ENCODE peak calls at places on chromosome 10, in nine cellular contexts. I is substantia nigra; W is stimulated activated naive CD8-positive, alpha-beta T cell treated with anti-CD3 and anti-CD28 coated beads, Interleukin-15, amount 100 ng/mL, for 72 hours; P is stimulated activated CD8-positive, alpha-beta memory T cell treated with anti-CD3 and anti-CD28 coated beads, Interleukin-7, amount 100 ng/mL, for 24 hours; T is NCI-H2081 treated with DMSO at 0.1 percent for 48 hours; B is COLO829; X is T-cell; R is HFFc6; S is HAP-1. Z is an unnamed sample.

GRCh38 chr10:36677170-36677768 is 448.1 kb upstream of the ANKRD30A start:
- DNase-seq in I (no peak), W (no peak), P (no peak), T (peak), B (no peak), X (no peak), R (no peak), S (no peak), Z (no peak)

GRCh38 chr10:104259999-104260774 is 5.5 kb downstream of the GSTO1 start:
- DNase-seq in I (no peak), W (no peak), P (no peak), T (no peak), B (no peak), X (no peak), R (peak), S (no peak), Z (no peak)

GRCh38 chr10:17038627-17039026 is 91.0 kb downstream of the CUBN start:
- DNase-seq in I (no peak), W (no peak), P (no peak), T (no peak), B (no peak), X (no peak), R (no peak), S (no peak), Z (no peak)

GRCh38 chr10:100730739-100731602 is 14.4 kb upstream of the PAX2 start:
- DNase-seq in I (no peak), W (no peak), P (no peak), T (no peak), B (no peak), X (no peak), R (no peak), S (no peak), Z (no peak)

GRCh38 chr10:36256166-36256565 is 614.1 kb upstream of the FZD8 start:
- DNase-seq in I (no peak), W (no peak), P (no peak), T (no peak), B (no peak), X (no peak), R (no peak), S (no peak), Z (no peak)

GRCh38 chr10:77321868-77322267 is 315.7 kb downstream of the KCNMA1 start:
- DNase-seq in I (no peak), W (no peak), P (no peak), T (no peak), B (no peak), X (no peak), R (peak), S (no peak), Z (no peak)

GRCh38 chr10:95850791-95851190 is 57.0 kb upstream of the CC2D2B start:
- DNase-seq in I (no peak), W (no peak), P (no peak), T (no peak), B (no peak), X (no peak), R (no peak), S (no peak), Z (no peak)

GRCh38 chr10:119090968-119091367 is 10.4 kb upstream of the EIF3A start:
- DNase-seq in I (no peak), W (peak), P (no peak), T (no peak), B (no peak), X (peak), R (peak), S (no peak), Z (no peak)

GRCh38 chr10:119652361-119652760 is 1.2 kb downstream of the BAG3 start:
- DNase-seq in I (no peak), W (no peak), P (no peak), T (no peak), B (peak), X (no peak), R (peak), S (peak), Z (no peak)

GRCh38 chr10:137031-137430 is 1.8 kb downstream of the ZMYND11 start:
- DNase-seq in I (no peak), W (peak), P (no peak), T (no peak), B (no peak), X (peak), R (no peak), S (peak), Z (peak)

GRCh38 chr10:111732116-111732785 is 451.3 kb downstream of the GPAM start:
- DNase-seq in I (no peak), W (no peak), P (no peak), T (no peak), B (no peak), X (no peak), R (no peak), S (no peak), Z (no peak)

GRCh38 chr10:103765981-103766380 is 89.4 kb downstream of the SH3PXD2A start:
- DNase-seq in I (no peak), W (peak), P (no peak), T (no peak), B (no peak), X (peak), R (no peak), S (no peak), Z (peak)

GRCh38 chr10:132152896-132153580 is 33.7 kb upstream of the DPYSL4 start:
- DNase-seq in I (no peak), W (no peak), P (no peak), T (no peak), B (no peak), X (no peak), R (no peak), S (no peak), Z (no peak)

GRCh38 chr10:79890469-79890868 is 58.4 kb downstream of the SFTPD start:
- DNase-seq in I (no peak), W (no peak), P (no peak), T (no peak), B (no peak), X (no peak), R (no peak), S (no peak), Z (no peak)